ENCODE peak calls at places on chromosomes 7 and 10, in ten cellular contexts. B is A549, L is esophagus muscularis mucosa, T is sigmoid colon, I is HepG2, Y is H1, U is transverse colon, S is tibial nerve, V is ovary, M is suprapubic skin. G is an unnamed sample.

GRCh38 chr10:125548878-125549277 is 134.1 kb downstream of the TEX36 start:
- DNase-seq in B (no peak), L (peak), T (no peak), I (no peak), Y (no peak), U (no peak), S (no peak), V (no peak), M (no peak), G (peak)

GRCh38 chr7:70435634-70436033 is 696.3 kb upstream of the GALNT17 start:
- DNase-seq in B (no peak), L (no peak), T (no peak), I (no peak), Y (no peak), U (no peak), S (no peak), V (no peak), M (no peak), G (no peak)

GRCh38 chr7:43650457-43651052 is 67.6 kb downstream of the STK17A start:
- DNase-seq in B (no peak), L (no peak), T (no peak), I (no peak), Y (no peak), U (no peak), S (no peak), V (peak), M (no peak), G (no peak)

GRCh38 chr10:15742831-15743230 is 23.1 kb upstream of the ITGA8 start:
- DNase-seq in B (no peak), L (no peak), T (no peak), I (no peak), Y (no peak), U (no peak), S (no peak), V (no peak), M (no peak), G (no peak)

GRCh38 chr10:57015595-57016303 is 654.7 kb upstream of the ZWINT start:
- DNase-seq in B (no peak), L (no peak), T (no peak), I (no peak), Y (no peak), U (no peak), S (no peak), V (no peak), M (no peak), G (no peak)

GRCh38 chr7:131959106-131959812 is 402.8 kb upstream of the PODXL start:
- DNase-seq in B (no peak), L (no peak), T (no peak), I (no peak), Y (no peak), U (no peak), S (no peak), V (no peak), M (no peak), G (no peak)

GRCh38 chr10:24963646-24964045 is 11.2 kb upstream of the PRTFDC1 start:
- DNase-seq in B (no peak), L (no peak), T (no peak), I (no peak), Y (no peak), U (no peak), S (no peak), V (no peak), M (no peak), G (no peak)

GRCh38 chr7:111126987-111127386 is 36.1 kb downstream of the LRRN3 start:
- DNase-seq in B (peak), L (no peak), T (no peak), I (no peak), Y (no peak), U (no peak), S (no peak), V (no peak), M (no peak), G (no peak)

GRCh38 chr7:3753868-3754267 is 452.8 kb downstream of the SDK1 start:
- DNase-seq in B (no peak), L (no peak), T (no peak), I (no peak), Y (no peak), U (no peak), S (no peak), V (no peak), M (no peak), G (no peak)

GRCh38 chr10:102631525-102632393 is 12.5 kb upstream of the TRIM8 start:
- DNase-seq in B (no peak), L (no peak), T (no peak), I (no peak), Y (no peak), U (no peak), S (no peak), V (no peak), M (no peak), G (no peak)

GRCh38 chr10:31751401-31752080 is 177.1 kb downstream of the ARHGAP12 start:
- DNase-seq in B (no peak), L (no peak), T (no peak), I (no peak), Y (no peak), U (no peak), S (no peak), V (no peak), M (no peak), G (no peak)

GRCh38 chr7:74094224-74095095 is 10.9 kb downstream of the LIMK1 start:
- DNase-seq in B (peak), L (peak), T (peak), I (no peak), Y (peak), U (peak), S (peak), V (peak), M (peak), G (peak)

GRCh38 chr10:103645141-103646054 is 151.9 kb downstream of the NEURL1 start:
- DNase-seq in B (no peak), L (peak), T (peak), I (peak), Y (no peak), U (peak), S (no peak), V (peak), M (no peak), G (no peak)

GRCh38 chr10:15427836-15428414 is 56.8 kb upstream of the FAM171A1 start:
- DNase-seq in B (peak), L (no peak), T (no peak), I (peak), Y (no peak), U (no peak), S (no peak), V (no peak), M (no peak), G (no peak)

GRCh38 chr7:66576646-66577045 is 52.0 kb upstream of the KCTD7 start:
- DNase-seq in B (no peak), L (no peak), T (no peak), I (no peak), Y (no peak), U (no peak), S (no peak), V (no peak), M (no peak), G (no peak)

GRCh38 chr7:96831446-96831845 is 121.8 kb upstream of the SEM1 start:
- DNase-seq in B (no peak), L (no peak), T (no peak), I (no peak), Y (no peak), U (no peak), S (no peak), V (no peak), M (no peak), G (no peak)

GRCh38 chr7:96833701-96834453 is 124.2 kb upstream of the SEM1 start:
- DNase-seq in B (no peak), L (no peak), T (no peak), I (peak), Y (no peak), U (no peak), S (no peak), V (no peak), M (no peak), G (no peak)

GRCh38 chr7:96837583-96837982 is 127.9 kb upstream of the SEM1 start:
- DNase-seq in B (no peak), L (no peak), T (no peak), I (no peak), Y (no peak), U (no peak), S (no peak), V (no peak), M (no peak), G (no peak)

GRCh38 chr7:96827701-96828100 is 118.1 kb upstream of the SEM1 start:
- DNase-seq in B (no peak), L (no peak), T (no peak), I (no peak), Y (no peak), U (no peak), S (no peak), V (no peak), M (no peak), G (no peak)

GRCh38 chr7:96832107-96832506 is 122.5 kb upstream of the SEM1 start:
- DNase-seq in B (no peak), L (no peak), T (no peak), I (peak), Y (no peak), U (no peak), S (no peak), V (no peak), M (no peak), G (no peak)
- TF ChIP-seq POLR2A in B (no peak), L (no peak), T (no peak), I (no peak), Y (no peak), U (no peak), S (no peak), V (no peak), M (no peak), G (no peak)

DNA sequence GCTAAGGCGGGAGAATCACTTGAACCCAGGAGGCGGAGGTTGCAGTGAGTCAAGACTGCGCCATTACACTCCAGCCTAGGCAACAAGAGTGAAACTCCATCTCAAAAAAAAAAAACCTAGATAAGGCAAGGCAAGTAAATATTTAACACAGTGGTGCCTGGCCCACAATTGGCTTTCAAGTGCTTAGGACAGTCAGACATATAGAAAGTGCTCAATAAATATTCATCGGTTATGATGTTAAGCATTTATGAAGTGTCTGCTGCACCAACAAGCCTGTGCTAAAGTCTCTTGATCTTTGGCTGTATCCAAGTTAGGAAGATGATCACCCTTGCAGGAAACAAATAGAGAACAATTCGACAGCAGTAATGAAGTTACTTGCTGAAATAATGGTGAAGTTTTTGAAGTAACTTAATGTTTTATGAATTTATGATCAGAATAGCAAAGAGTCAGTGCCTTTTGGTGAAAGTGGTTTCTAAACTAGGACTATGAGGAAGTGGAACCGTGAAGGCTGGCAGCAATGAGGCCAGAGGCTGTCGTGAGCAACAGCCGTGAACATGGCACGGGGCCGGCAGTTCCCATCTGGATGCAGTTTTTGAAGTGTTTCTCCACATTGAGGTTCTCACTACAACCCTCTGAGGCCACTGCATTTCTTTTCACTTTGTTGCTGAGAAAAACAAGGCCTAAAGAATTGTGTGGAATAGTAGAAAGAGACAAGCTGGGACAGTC is 48.1 kb upstream of the GATA3 start:
- DNase-seq in B (no peak), L (no peak), T (no peak), I (no peak), Y (no peak), U (no peak), S (no peak), V (no peak), M (no peak), G (no peak)
- TF ChIP-seq EP300 in B (no peak), L (no peak), T (no peak), I (no peak), Y (no peak), U (no peak), S (no peak), V (no peak), M (no peak), G (no peak)

GRCh38 chr10:82071231-82071630 is 196.2 kb downstream of the NRG3 start:
- DNase-seq in B (no peak), L (no peak), T (no peak), I (no peak), Y (no peak), U (no peak), S (no peak), V (no peak), M (no peak), G (no peak)
- TF ChIP-seq CTCF in B (no peak), L (no peak), T (no peak), I (no peak), Y (no peak), U (no peak), S (no peak), V (no peak), M (no peak), G (no peak)

GRCh38 chr10:73997806-73998622 is at the start of gene VCL:
- DNase-seq in B (peak), L (peak), T (peak), I (peak), Y (peak), U (peak), S (peak), V (peak), M (peak), G (peak)
- TF ChIP-seq POLR2A in B (peak), L (peak), T (peak), I (peak), Y (peak), U (peak), S (peak), V (peak), M (peak), G (peak)

GRCh38 chr7:1544896-1545416 is 11.0 kb downstream of the TMEM184A start:
- DNase-seq in B (peak), L (no peak), T (no peak), I (no peak), Y (no peak), U (no peak), S (no peak), V (no peak), M (no peak), G (no peak)

GRCh38 chr7:1544178-1544895 is 11.7 kb downstream of the TMEM184A start:
- DNase-seq in B (peak), L (no peak), T (no peak), I (no peak), Y (no peak), U (no peak), S (no peak), V (no peak), M (no peak), G (peak)

GRCh38 chr7:1546909-1547776 is 8.9 kb downstream of the TMEM184A start:
- DNase-seq in B (peak), L (no peak), T (no peak), I (no peak), Y (no peak), U (no peak), S (no peak), V (no peak), M (no peak), G (no peak)

GRCh38 chr7:1546274-1546908 is 9.6 kb downstream of the TMEM184A start:
- DNase-seq in B (peak), L (no peak), T (no peak), I (no peak), Y (no peak), U (no peak), S (no peak), V (no peak), M (no peak), G (peak)

GRCh38 chr7:1545417-1546246 is 10.4 kb downstream of the TMEM184A start:
- DNase-seq in B (peak), L (no peak), T (no peak), I (no peak), Y (no peak), U (no peak), S (no peak), V (peak), M (no peak), G (peak)
- TF ChIP-seq EP300 in B (no peak), L (no peak), T (no peak), I (no peak), Y (no peak), U (no peak), S (no peak), V (no peak), M (no peak), G (no peak)

DNA sequence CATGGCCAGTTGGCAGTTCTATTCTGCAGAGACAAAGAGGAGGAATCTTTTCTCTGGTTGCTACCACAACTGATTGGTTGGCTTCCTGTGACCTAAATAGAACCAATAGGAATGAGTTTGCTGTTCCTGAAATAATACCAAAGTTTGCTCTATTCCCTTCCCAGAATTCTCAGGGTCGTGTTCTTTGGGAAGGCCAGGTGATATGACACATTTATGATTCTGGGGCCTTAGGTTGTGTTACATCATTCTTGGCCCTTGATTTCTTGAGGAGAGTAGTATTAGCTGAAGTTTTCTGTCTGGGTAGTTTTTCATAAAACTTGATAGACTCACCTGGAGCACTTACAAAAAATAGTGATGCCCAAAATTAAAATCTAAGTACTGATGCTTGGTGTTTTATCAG is 171.9 kb downstream of the LRRC4 start:
- DNase-seq in B (no peak), L (no peak), T (no peak), I (no peak), Y (no peak), U (no peak), S (no peak), V (no peak), M (no peak), G (no peak)
- TF ChIP-seq CTCF in B (no peak), L (no peak), T (no peak), I (no peak), Y (no peak), U (no peak), S (no peak), V (no peak), M (no peak), G (no peak)

DNA sequence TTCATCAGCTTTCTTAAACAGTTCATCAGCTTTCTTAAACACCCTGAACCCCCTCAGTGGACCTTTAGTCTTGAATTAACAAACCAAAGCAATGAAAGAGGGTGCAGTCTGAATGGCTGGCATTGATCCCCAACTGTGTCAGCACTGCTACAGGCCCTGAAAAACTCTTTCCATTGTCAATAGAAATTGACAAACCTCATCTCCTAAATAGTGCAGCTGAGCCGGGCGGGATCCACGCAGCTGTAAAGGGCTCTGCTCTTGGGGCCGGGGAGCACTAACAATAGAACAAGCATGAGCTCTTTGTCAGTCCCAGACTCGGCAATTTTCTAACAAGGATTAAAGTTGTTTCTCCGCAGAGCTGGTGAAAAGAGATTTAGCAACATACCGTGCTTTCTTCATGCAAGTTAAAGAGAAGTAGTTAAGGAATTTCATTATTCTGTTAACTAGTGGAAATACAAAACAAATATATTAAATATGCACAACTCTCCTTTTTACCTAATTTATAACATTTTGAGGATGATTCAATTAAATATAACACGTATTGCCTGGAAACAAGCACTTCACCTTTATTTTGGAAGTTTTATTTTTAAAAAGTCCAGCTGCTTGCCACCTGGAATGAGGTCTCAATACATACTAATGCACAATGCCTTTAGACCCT is 24.7 kb upstream of the FEZF1 start:
- DNase-seq in B (no peak), L (no peak), T (no peak), I (no peak), Y (no peak), U (no peak), S (no peak), V (no peak), M (no peak), G (no peak)
- TF ChIP-seq POLR2A in B (no peak), L (no peak), T (no peak), I (no peak), Y (no peak), U (no peak), S (no peak), V (no peak), M (no peak), G (no peak)